ENCODE peak calls at places on chromosomes 11 and 22, in four cellular contexts. A is SJCRH30, H is upper lobe of left lung, R is left ventricle myocardium inferior. F is an unnamed sample.

GRCh38 chr11:10450451-10451398 is 4.3 kb upstream of the AMPD3 start:
- DNase-seq in H (peak), R (peak), A (no peak), F (no peak)

GRCh38 chr11:24773326-24773725 is 276.5 kb downstream of the LUZP2 start:
- DNase-seq in H (no peak), R (no peak), A (no peak), F (no peak)

GRCh38 chr11:69888671-69889076 is 69.5 kb upstream of the FGF3 start:
- DNase-seq in H (peak), R (peak), A (peak), F (no peak)

GRCh38 chr22:28148816-28149465 is 229.9 kb upstream of the PITPNB start:
- DNase-seq in R (no peak), H (no peak), A (no peak), F (no peak)

GRCh38 chr22:25216230-25216629 is 3.2 kb upstream of the CRYBB2 start:
- DNase-seq in R (no peak), A (no peak), H (no peak), F (no peak)

GRCh38 chr11:124798991-124799383 is 1.2 kb downstream of the MSANTD2 start:
- DNase-seq in A (no peak), H (peak), R (no peak), F (no peak)

GRCh38 chr22:45336971-45337431 is 27.3 kb downstream of the FAM118A start:
- DNase-seq in A (no peak), H (peak), R (peak), F (peak)

GRCh38 chr22:37561209-37562048 is 1.1 kb downstream of the CDC42EP1 start:
- DNase-seq in R (peak), H (peak), A (peak), F (peak)

GRCh38 chr11:96061730-96062524 is 138.0 kb upstream of the MTMR2 start:
- DNase-seq in H (no peak), R (no peak), A (no peak), F (no peak)

GRCh38 chr11:58927393-58928081 is 11.8 kb upstream of the GLYATL1 start:
- DNase-seq in A (no peak), R (no peak), H (no peak), F (no peak)

GRCh38 chr11:122981388-122982264 is at the start of gene BSX:
- DNase-seq in A (peak), R (peak), H (peak), F (peak)

GRCh38 chr11:64119748-64120147 is 46.2 kb downstream of the MACROD1 start:
- DNase-seq in R (no peak), A (no peak), H (no peak), F (no peak)

GRCh38 chr11:64122411-64123101 is 43.4 kb downstream of the MACROD1 start:
- DNase-seq in A (no peak), R (no peak), H (no peak), F (no peak)

GRCh38 chr11:64123102-64123434 is 42.8 kb downstream of the MACROD1 start:
- DNase-seq in A (no peak), R (peak), H (peak), F (peak)

GRCh38 chr11:64121637-64122410 is 44.1 kb downstream of the MACROD1 start:
- DNase-seq in H (no peak), R (no peak), A (peak), F (no peak)

DNA sequence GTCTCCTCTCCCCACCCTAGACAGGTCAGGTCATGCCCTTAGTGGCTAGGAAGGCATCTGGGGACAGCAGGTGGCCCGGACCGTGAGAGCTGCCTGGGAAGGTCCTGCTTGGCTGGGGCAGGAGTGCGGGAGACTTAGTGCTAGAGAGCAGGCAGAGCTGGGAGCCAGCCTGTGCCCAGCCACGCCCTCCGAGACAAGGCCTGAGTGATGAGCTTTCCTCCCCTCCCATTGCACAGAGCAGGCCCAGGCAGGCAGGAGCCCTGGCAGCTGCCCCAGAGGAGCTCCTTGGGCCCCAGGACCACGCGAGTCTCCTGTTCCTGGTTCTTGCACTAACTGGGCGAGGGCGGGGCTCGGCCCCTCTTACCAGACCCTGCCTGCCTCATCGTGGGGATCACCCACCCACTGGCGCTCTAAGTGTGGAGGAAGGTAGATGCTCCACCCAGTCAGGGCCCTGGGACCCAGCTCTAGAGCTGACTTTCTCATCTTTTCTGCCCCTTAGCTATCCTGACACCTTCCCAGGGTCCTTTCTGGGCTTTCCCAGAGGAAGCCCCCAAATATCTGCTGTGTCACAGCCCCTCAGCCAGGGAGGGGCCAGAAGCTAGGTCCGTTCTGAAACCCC is 44.9 kb downstream of the MACROD1 start:
- DNase-seq in R (peak), H (peak), A (peak), F (peak)
- H3K27ac ChIP-seq in R (no peak), H (no peak), A (peak), F (peak)

GRCh38 chr11:65437436-65438227 is 15.0 kb downstream of the NEAT1 start:
- DNase-seq in R (no peak), A (no peak), H (no peak), F (no peak)
- H3K27ac ChIP-seq in R (peak), A (no peak), H (no peak), F (peak)

GRCh38 chr11:65223031-65223430 is 38.7 kb upstream of the POLA2 start:
- DNase-seq in A (no peak), H (peak), R (no peak), F (no peak)

GRCh38 chr11:65227879-65228278 is 33.9 kb upstream of the POLA2 start:
- DNase-seq in H (no peak), A (no peak), R (no peak), F (no peak)

GRCh38 chr11:65226103-65226442 is 35.7 kb upstream of the POLA2 start:
- DNase-seq in R (no peak), H (no peak), A (no peak), F (no peak)

GRCh38 chr11:65224939-65225283 is 36.9 kb upstream of the POLA2 start:
- DNase-seq in A (no peak), H (peak), R (peak), F (peak)

GRCh38 chr11:65225284-65226102 is 36.3 kb upstream of the POLA2 start:
- DNase-seq in H (peak), R (peak), A (peak), F (peak)
- H3K27ac ChIP-seq in H (no peak), R (peak), A (no peak), F (no peak)

DNA sequence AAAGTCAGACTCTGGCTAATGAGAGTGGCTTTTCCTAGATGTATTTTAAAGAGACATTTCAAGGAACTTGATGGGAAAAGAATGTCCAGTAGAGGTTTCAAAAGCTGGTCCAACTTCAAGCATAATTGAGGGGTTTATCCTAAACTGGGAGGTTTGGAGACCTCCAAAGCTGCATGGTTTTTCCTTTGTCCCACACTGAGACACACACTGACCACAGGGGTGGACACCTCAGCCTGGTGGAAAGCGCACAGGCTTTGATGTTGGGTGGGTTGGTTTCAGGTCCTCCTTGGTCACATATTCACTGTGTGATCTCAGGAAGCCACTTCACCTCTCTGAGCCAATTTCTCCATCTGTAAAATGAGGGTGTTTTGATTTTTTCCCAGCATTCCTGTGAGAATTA is 4.0 kb downstream of the SPON1 start:
- DNase-seq in R (no peak), H (no peak), A (no peak), F (no peak)
- H3K27ac ChIP-seq in R (no peak), H (no peak), A (no peak), F (no peak)

F was measured in heart left ventricle.